ENCODE peak calls at places on chromosomes 11 and 22, in five cellular contexts. One of them, this sample, is unnamed.
A peak's percentile ranks its signal among the peaks of the same experiment; 100 is the strongest.

GRCh38 chr11:10784229-10785145 is 24.2 kb downstream of the EIF4G2 start:
- DNase-seq in lower leg skin: no peak
- DNase-seq in endothelial cell: peak; percentile 44
- DNase-seq in colonic mucosa: no peak
- DNase-seq in HCT116: no peak
- DNase-seq in this sample: no peak

GRCh38 chr11:45209904-45210699 is 63.7 kb downstream of the PRDM11 start:
- DNase-seq in colonic mucosa: peak; percentile 42
- DNase-seq in endothelial cell: peak; percentile 71
- DNase-seq in HCT116: no peak
- DNase-seq in lower leg skin: peak; percentile 38
- DNase-seq in this sample: peak; percentile 87

GRCh38 chr11:59219836-59220235 is 7.1 kb upstream of the MPEG1 start:
- DNase-seq in lower leg skin: no peak
- DNase-seq in colonic mucosa: no peak
- DNase-seq in endothelial cell: no peak
- DNase-seq in HCT116: no peak
- DNase-seq in this sample: no peak

GRCh38 chr11:79352304-79352703 is 88.5 kb downstream of the TENM4 start:
- DNase-seq in HCT116: no peak
- DNase-seq in endothelial cell: no peak
- DNase-seq in lower leg skin: no peak
- DNase-seq in colonic mucosa: no peak
- DNase-seq in this sample: no peak

GRCh38 chr11:116539211-116539610 is 233.6 kb downstream of the BUD13 start:
- DNase-seq in HCT116: no peak
- DNase-seq in endothelial cell: no peak
- DNase-seq in lower leg skin: no peak
- DNase-seq in colonic mucosa: no peak
- DNase-seq in this sample: no peak

GRCh38 chr11:35677904-35678303 is 15.3 kb downstream of the TRIM44 start:
- DNase-seq in colonic mucosa: no peak
- DNase-seq in HCT116: no peak
- DNase-seq in lower leg skin: no peak
- DNase-seq in endothelial cell: no peak
- DNase-seq in this sample: no peak

GRCh38 chr11:77140231-77140959 is 12.3 kb downstream of the MYO7A start:
- DNase-seq in lower leg skin: no peak
- DNase-seq in endothelial cell: peak; percentile 50
- DNase-seq in colonic mucosa: no peak
- DNase-seq in HCT116: no peak
- DNase-seq in this sample: no peak

GRCh38 chr11:27646051-27646818 is 54.0 kb downstream of the BDNF start:
- DNase-seq in HCT116: no peak
- DNase-seq in endothelial cell: no peak
- DNase-seq in lower leg skin: no peak
- DNase-seq in colonic mucosa: no peak
- DNase-seq in this sample: no peak

GRCh38 chr11:83609181-83609580 is 323.0 kb upstream of the CCDC90B start:
- DNase-seq in colonic mucosa: no peak
- DNase-seq in endothelial cell: no peak
- DNase-seq in lower leg skin: no peak
- DNase-seq in HCT116: no peak
- DNase-seq in this sample: no peak

GRCh38 chr11:102306817-102307814 is 10.2 kb upstream of the BIRC3 start:
- DNase-seq in endothelial cell: no peak
- DNase-seq in colonic mucosa: no peak
- DNase-seq in lower leg skin: no peak
- DNase-seq in HCT116: no peak
- DNase-seq in this sample: no peak

GRCh38 chr11:67267188-67268035 is 1.1 kb downstream of the GRK2 start:
- DNase-seq in endothelial cell: no peak
- DNase-seq in lower leg skin: no peak
- DNase-seq in colonic mucosa: peak; percentile 83
- DNase-seq in HCT116: no peak
- DNase-seq in this sample: no peak

GRCh38 chr22:44187652-44188230 is 7.0 kb downstream of the PARVG start:
- DNase-seq in lower leg skin: no peak
- DNase-seq in colonic mucosa: no peak
- DNase-seq in endothelial cell: no peak
- DNase-seq in HCT116: no peak
- DNase-seq in this sample: no peak

GRCh38 chr11:13276852-13277718 is 505 bp upstream of the BMAL1 start:
- DNase-seq in endothelial cell: peak; percentile 99
- DNase-seq in colonic mucosa: peak; percentile 96
- DNase-seq in HCT116: peak; percentile 94
- DNase-seq in lower leg skin: peak; percentile 97
- DNase-seq in this sample: peak; percentile 98

DNA sequence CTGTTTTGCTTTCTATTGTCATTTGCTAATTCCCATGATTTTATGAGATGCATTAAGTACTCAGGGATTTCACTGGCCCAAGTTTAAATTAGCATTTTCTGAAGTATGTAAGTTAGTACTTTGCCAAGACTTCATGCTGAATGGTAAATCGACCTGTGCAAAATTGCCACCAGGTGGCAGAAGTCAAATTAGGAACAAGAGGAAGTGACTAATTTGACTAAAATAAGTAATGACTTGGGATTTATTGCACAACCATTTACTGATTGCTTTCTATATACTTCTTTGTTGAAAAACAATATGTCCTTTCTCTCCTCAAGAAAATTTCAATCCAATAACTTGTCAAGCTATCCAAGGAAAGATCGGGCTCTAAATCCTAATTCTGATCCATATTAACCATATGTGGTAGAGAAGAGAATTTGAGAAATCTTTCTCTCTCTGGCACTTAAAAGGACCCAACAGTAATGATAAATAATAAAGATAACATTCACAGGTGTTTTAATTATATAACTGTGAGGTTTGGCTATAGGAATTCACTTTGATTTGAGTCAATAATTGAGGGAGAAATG is 253.7 kb upstream of the CHORDC1 start:
- DNase-seq in colonic mucosa: no peak
- DNase-seq in endothelial cell: peak; percentile 38
- DNase-seq in lower leg skin: peak; percentile 15
- DNase-seq in HCT116: peak; percentile 21
- DNase-seq in this sample: no peak
- TF ChIP-seq CTCF in colonic mucosa: no peak
- TF ChIP-seq CTCF in endothelial cell: peak; percentile 72
- TF ChIP-seq CTCF in lower leg skin: no peak
- TF ChIP-seq CTCF in HCT116: peak; percentile 27
- TF ChIP-seq CTCF in this sample: peak; percentile 29

GRCh38 chr22:48365386-48365785 is 1462.3 kb downstream of the BRD1 start:
- DNase-seq in colonic mucosa: no peak
- DNase-seq in endothelial cell: no peak
- DNase-seq in HCT116: no peak
- DNase-seq in lower leg skin: no peak
- DNase-seq in this sample: no peak
- TF ChIP-seq CTCF in colonic mucosa: no peak
- TF ChIP-seq CTCF in endothelial cell: no peak
- TF ChIP-seq CTCF in HCT116: no peak
- TF ChIP-seq CTCF in lower leg skin: no peak
- TF ChIP-seq CTCF in this sample: no peak

GRCh38 chr11:3882671-3883070 is 27.2 kb downstream of the STIM1 start:
- DNase-seq in lower leg skin: no peak
- DNase-seq in endothelial cell: no peak
- DNase-seq in colonic mucosa: no peak
- DNase-seq in HCT116: no peak
- DNase-seq in this sample: no peak
- TF ChIP-seq CTCF in lower leg skin: no peak
- TF ChIP-seq CTCF in endothelial cell: no peak
- TF ChIP-seq CTCF in colonic mucosa: no peak
- TF ChIP-seq CTCF in HCT116: no peak
- TF ChIP-seq CTCF in this sample: no peak

GRCh38 chr11:133086518-133086917 is 445.8 kb downstream of the OPCML start:
- DNase-seq in HCT116: no peak
- DNase-seq in lower leg skin: no peak
- DNase-seq in colonic mucosa: no peak
- DNase-seq in endothelial cell: no peak
- DNase-seq in this sample: no peak
- TF ChIP-seq CTCF in HCT116: no peak
- TF ChIP-seq CTCF in lower leg skin: no peak
- TF ChIP-seq CTCF in colonic mucosa: no peak
- TF ChIP-seq CTCF in endothelial cell: no peak
- TF ChIP-seq CTCF in this sample: no peak

DNA sequence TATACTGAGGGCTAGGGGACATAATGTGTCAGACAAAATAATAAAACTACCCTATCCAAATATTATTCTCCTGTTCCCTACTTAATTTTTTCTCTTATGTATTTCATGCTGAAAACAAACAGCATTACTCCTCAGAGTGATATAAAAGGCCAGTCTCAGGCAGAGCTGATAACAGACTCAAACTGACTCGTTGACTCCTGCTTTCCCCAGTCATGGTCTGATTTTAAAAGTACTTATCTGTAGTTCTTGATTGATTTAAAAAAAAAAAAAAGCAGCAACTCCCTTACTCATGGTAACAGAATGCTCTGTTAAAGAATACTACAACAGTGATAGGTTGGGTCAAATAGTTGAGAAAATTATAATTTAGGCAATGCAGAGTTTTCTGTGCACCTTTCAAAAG is 90.3 kb upstream of the BARX2 start:
- DNase-seq in lower leg skin: no peak
- DNase-seq in HCT116: no peak
- DNase-seq in endothelial cell: no peak
- DNase-seq in colonic mucosa: no peak
- DNase-seq in this sample: no peak
- TF ChIP-seq CTCF in lower leg skin: no peak
- TF ChIP-seq CTCF in HCT116: no peak
- TF ChIP-seq CTCF in endothelial cell: no peak
- TF ChIP-seq CTCF in colonic mucosa: no peak
- TF ChIP-seq CTCF in this sample: no peak